ENCODE peak calls at places on chromosome 2, in eight cellular contexts. F is Peyer's patch, H is choroid plexus epithelial cell, W is BJ, T is cardiac muscle cell, S is AG09309, B is WERI-Rb-1, O is Caco-2. L is an unnamed sample.

GRCh38 chr2:150735894-150736498 is 248.5 kb upstream of the RND3 start:
- DNase-seq in T (no peak), B (no peak), F (no peak), S (no peak), W (no peak), H (no peak), O (no peak), L (no peak)

GRCh38 chr2:20578895-20579825 is 71.7 kb downstream of the HS1BP3 start:
- DNase-seq in T (peak), O (peak), S (peak), B (no peak), F (no peak), H (peak), W (peak), L (peak)

GRCh38 chr2:138720035-138720589 is 60.1 kb downstream of the NXPH2 start:
- DNase-seq in S (no peak), W (no peak), F (no peak), O (no peak), B (no peak), H (no peak), T (no peak), L (no peak)

GRCh38 chr2:144832048-144832447 is 312.1 kb upstream of the ZEB2 start:
- DNase-seq in W (no peak), B (no peak), T (peak), O (no peak), H (no peak), S (no peak), F (no peak), L (no peak)

GRCh38 chr2:110770308-110770695 is 37.9 kb downstream of the ACOXL start:
- DNase-seq in H (no peak), O (no peak), W (no peak), T (no peak), F (no peak), B (no peak), S (no peak), L (no peak)

GRCh38 chr2:4522498-4523421 is 819.4 kb downstream of the DCDC2C start:
- DNase-seq in O (no peak), H (no peak), F (no peak), S (no peak), W (no peak), B (no peak), T (no peak), L (no peak)

GRCh38 chr2:190862591-190862991 is 18.0 kb upstream of the GLS start:
- DNase-seq in W (peak), O (no peak), F (no peak), S (peak), B (no peak), T (peak), H (peak), L (no peak)

GRCh38 chr2:230067990-230068657 is 600 bp downstream of the SLC16A14 start:
- DNase-seq in O (peak), B (peak), F (peak), W (no peak), T (peak), H (peak), S (no peak), L (peak)

GRCh38 chr2:54439582-54439981 is 16.5 kb upstream of the SPTBN1 start:
- DNase-seq in F (no peak), W (no peak), O (no peak), H (no peak), S (no peak), T (no peak), B (no peak), L (no peak)

GRCh38 chr2:16727256-16727655 is 61.6 kb upstream of the CYRIA start:
- DNase-seq in F (no peak), T (peak), B (no peak), W (no peak), S (no peak), H (peak), O (no peak), L (no peak)

GRCh38 chr2:199911052-199911876 is at the start of gene C2orf69:
- DNase-seq in S (peak), T (peak), W (peak), F (peak), H (peak), O (peak), B (peak), L (peak)
- TF ChIP-seq CTCF in S (no peak), T (no peak), W (peak), F (no peak), H (no peak), O (no peak), B (no peak), L (no peak)

DNA sequence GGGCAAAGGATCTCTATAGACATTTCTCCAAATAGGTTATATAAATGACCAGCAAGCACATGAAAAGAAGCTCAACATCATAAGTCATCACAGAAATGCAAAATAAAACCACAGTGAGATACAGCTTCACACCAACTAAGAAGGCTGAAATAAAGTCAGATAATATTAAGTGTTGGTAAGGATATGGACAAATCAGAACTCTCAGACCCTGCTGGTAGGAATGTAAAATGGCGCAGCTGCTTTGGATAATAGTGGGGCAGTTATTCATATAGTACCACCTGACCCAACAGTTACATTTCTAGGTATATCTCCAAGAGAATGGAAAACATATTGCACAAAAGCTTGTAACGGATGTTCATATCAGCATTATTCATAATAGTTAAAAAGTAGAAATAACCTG is 14.0 kb downstream of the EPB41L5 start:
- DNase-seq in F (no peak), T (no peak), S (no peak), B (no peak), O (no peak), H (no peak), W (no peak), L (no peak)
- TF ChIP-seq CTCF in F (no peak), T (peak), S (no peak), B (no peak), O (peak), H (peak), W (peak), L (peak)

DNA sequence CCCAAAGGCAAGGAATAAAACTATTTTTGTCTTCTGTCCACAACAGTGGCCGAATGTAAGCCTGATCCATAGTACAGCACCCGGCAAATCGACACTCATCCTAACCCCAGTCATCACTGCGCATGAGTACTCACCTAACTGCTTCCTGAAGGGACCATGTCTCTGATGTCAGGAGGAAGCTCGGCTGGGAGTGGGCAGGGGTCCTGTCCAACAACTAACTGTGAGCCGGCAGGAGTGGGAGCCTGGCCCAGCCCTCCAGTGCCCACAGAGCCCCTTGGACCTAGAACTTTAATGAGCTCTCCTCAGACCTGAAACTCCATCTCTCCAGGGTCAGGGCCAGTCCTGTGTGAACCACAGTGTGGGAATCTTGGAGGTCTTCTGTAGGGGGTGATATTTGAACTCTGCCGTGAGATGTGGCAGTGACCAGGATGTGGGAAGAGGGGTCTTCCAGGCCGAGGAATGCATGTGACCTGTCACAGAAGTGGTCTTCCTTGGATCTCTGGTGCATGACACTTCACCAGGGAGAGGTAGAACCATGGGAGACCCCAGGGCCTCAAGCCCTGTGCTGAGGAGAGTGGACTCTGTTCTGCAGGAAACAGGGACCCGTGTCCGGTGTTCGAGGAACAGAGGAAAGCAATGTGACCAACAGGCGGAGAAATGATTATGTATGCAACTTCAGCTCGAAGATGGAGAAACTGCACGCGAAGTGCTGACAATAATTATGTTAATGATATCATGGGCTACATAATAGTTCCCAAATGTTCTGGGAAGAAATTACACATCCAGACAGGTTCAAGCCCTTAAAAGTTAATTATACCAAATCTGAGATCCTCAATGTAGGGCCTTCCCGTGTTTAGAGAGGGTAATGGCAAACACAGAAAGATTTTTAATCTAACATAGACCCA is 240.1 kb upstream of the HDAC4 start:
- DNase-seq in H (no peak), B (no peak), T (no peak), S (no peak), O (no peak), F (no peak), W (no peak), L (no peak)
- TF ChIP-seq CTCF in H (no peak), B (no peak), T (no peak), S (no peak), O (no peak), F (no peak), W (no peak), L (no peak)

GRCh38 chr2:38526195-38526594 is 76.5 kb downstream of the HNRNPLL start:
- DNase-seq in B (no peak), S (peak), W (no peak), O (no peak), F (no peak), H (peak), T (peak), L (no peak)

GRCh38 chr2:38524580-38524979 is 78.1 kb downstream of the HNRNPLL start:
- DNase-seq in S (no peak), T (no peak), W (no peak), F (no peak), H (no peak), B (no peak), O (no peak), L (peak)

GRCh38 chr2:38522754-38523349 is 79.9 kb downstream of the HNRNPLL start:
- DNase-seq in F (no peak), B (no peak), O (no peak), S (no peak), H (peak), W (no peak), T (no peak), L (no peak)

GRCh38 chr2:38521835-38522234 is 80.9 kb downstream of the HNRNPLL start:
- DNase-seq in F (no peak), O (no peak), T (no peak), B (no peak), W (no peak), S (no peak), H (no peak), L (no peak)

DNA sequence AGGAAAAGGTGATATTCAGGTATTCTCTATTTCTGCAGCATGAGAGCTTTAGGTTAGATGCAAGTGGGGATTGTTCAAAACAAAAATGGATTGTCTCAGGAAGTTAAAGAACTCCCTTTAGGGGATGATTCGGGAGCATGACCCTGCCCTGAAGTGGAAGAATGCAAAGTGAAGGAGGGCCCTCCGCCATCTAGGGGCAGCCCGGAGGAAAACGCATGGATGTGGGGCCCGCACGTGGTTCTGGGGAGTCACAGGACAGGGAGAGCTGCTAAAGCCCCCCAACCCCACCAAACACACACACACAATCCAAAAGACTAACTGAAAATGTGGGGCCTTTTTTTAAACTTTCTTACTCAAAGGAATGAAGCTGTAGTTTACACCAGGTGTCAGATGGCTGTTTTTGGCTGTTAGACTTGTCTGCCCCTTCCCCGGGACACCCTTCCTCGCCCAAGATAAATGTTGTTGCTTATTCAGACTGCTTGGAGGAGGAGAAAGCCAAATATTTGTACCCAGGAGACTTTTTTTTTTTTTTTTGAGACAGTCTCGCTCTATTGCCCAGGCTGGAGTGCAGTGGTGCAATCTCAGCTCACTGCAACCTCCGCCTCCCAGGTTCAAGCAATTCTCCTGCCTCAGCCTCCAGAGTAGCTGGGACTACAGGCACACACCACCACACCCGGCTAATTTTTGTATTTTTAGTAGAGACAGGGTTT is 78.8 kb downstream of the HNRNPLL start:
- DNase-seq in F (no peak), O (no peak), B (peak), T (peak), S (no peak), H (no peak), W (no peak), L (no peak)
- TF ChIP-seq CTCF in F (no peak), O (peak), B (peak), T (peak), S (no peak), H (peak), W (peak), L (no peak)

GRCh38 chr2:146730882-146731281 is 1113.9 kb upstream of the ACVR2A start:
- DNase-seq in W (no peak), B (no peak), O (no peak), S (no peak), T (peak), H (peak), F (no peak), L (no peak)

GRCh38 chr2:146734791-146735190 is 1110.0 kb upstream of the ACVR2A start:
- DNase-seq in S (no peak), F (no peak), T (no peak), W (no peak), B (no peak), H (no peak), O (no peak), L (no peak)

DNA sequence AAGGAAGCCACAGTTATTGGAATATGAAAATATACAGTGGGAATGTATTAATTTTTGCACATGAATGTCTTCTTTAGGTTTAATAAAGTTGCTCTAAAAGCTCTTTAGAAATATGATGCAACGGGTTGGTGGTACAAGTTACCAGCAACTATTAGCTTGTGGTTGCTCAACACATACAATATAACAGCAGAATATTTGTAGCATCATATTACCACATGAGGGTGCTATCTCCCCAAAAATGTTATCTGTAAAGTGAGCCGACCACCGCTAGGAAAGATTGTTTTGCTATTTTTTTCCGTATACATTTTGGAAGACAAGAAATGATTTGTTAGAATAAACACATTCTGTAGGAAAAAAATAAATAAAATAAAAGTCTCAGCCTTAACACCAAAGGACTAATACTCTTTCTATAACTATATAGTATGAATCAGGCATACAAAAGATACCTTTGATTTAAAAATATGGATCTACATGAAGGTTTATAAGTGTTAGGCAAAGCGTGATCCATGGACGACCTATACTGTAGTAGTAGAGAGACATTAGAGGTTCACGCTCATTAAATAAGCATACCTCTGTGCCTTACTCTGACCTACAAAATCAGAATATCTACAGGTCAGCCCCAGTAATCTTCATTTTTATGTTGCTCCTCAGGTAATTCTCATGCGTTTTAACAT is 1110.7 kb upstream of the ACVR2A start:
- DNase-seq in B (no peak), W (peak), S (no peak), O (no peak), H (peak), F (no peak), T (peak), L (no peak)
- TF ChIP-seq CTCF in B (peak), W (peak), S (peak), O (peak), H (peak), F (peak), T (peak), L (peak)

DNA sequence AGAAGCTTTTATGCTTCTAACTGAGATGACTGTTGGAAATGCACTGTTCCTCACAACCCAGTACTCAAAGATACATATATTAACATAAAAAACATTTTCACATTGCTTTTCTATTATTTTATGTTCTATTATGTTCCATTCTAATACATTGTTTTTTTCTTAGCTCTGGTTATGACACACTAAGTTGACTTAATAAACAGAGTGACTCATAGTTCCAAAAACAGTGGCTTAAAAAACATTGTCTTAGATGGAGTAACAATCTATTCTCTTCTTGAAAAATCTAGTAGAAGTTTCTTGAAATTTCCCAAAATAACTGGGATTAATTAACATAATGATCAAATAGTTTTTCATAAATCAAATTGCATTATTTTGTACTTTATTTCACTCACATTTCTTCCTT is 328.2 kb upstream of the LRATD1 start:
- DNase-seq in T (no peak), S (no peak), O (no peak), H (no peak), W (no peak), B (no peak), F (no peak), L (no peak)
- TF ChIP-seq CTCF in T (no peak), S (no peak), O (no peak), H (no peak), W (no peak), B (no peak), F (no peak), L (no peak)

DNA sequence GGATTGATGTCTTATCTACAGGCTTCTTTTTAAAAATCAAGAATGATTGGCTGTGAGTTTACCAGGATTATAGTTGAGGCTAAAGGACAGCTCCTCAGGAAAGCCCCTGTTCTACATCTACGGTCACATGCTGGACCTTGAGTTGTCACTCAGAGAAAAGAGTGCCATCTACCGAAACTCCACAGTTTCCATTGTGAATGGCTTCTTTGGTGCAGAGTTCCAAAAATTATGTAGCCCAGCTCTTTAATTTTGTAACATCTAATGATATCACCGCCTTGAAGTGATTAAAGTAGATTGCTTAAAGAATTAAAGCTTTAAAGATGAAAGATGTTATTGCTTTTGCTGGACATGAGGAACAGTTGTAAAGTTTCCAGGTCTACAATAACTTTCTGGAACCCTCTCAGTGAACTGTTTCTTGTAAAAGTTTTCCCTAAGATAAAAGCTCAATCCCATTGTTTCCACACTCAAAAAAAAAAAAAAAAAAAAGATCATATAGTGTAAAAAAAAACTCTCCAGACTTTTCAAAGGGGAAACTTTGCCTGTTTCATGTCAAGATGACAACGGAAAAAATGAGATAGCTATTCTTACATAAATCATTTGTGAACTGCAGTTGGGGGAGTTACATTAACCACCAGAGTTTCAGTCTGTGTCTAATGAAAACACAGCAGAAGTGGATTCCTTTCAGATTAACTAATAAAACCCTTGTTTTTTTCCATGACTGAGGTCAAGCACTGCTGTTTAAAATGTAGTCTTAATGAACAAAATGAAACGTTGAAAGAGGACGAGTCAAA is 4.3 kb downstream of the COL3A1 start:
- DNase-seq in F (no peak), H (peak), S (no peak), W (peak), O (peak), T (peak), B (no peak), L (no peak)
- TF ChIP-seq CTCF in F (no peak), H (peak), S (peak), W (peak), O (peak), T (peak), B (no peak), L (no peak)

GRCh38 chr2:218605438-218605837 is 2.3 kb upstream of the PLCD4 start:
- DNase-seq in O (no peak), H (peak), B (no peak), T (peak), S (no peak), F (no peak), W (no peak), L (no peak)

GRCh38 chr2:218607436-218608115 is at the start of gene PLCD4:
- DNase-seq in S (peak), W (peak), F (no peak), B (peak), T (peak), H (peak), O (no peak), L (no peak)
- TF ChIP-seq CTCF in S (peak), W (peak), F (no peak), B (no peak), T (no peak), H (peak), O (no peak), L (no peak)

DNA sequence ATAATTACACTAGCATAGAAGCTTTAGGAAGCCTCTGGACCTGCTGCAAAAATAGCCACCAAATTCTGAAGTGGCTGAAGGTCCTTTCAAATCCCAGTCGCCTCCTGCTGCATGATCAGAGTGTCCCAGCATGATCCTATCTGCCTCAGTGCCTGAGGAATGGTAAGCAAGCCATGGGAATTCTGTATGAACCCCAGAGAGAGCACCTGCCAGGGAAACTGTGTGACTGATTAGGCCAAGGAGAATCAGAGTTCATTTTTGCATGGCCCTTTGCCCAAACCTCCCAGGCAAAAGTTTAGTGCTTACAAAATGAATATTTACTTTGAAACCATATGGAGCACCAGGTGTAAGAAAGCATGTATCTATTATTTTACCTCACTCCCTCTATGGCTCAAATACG is 221.4 kb downstream of the ARL4C start:
- DNase-seq in W (no peak), O (no peak), B (no peak), H (no peak), F (no peak), T (no peak), S (no peak), L (no peak)
- TF ChIP-seq CTCF in W (no peak), O (no peak), B (no peak), H (no peak), F (no peak), T (no peak), S (no peak), L (no peak)